ENCODE peak calls at places on chromosomes 6 and 20, in seven cellular contexts. W, T, E, S, O, X and P are unnamed samples.

GRCh38 chr6:37741757-37742400 is 44.2 kb upstream of the MDGA1 start:
- DNase-seq in W (peak), T (no peak), E (no peak), S (peak), O (no peak), X (peak), P (peak)

GRCh38 chr6:66328181-66328580 is 621.2 kb upstream of the EYS start:
- DNase-seq in W (no peak), T (no peak), E (no peak), S (no peak), O (no peak), X (no peak), P (no peak)

GRCh38 chr6:9957330-9957729 is 457.5 kb downstream of the TFAP2A start:
- DNase-seq in W (no peak), T (no peak), E (no peak), S (no peak), O (no peak), X (no peak), P (no peak)

GRCh38 chr6:135314543-135314942 is 133.4 kb downstream of the MYB start:
- DNase-seq in W (no peak), T (no peak), E (no peak), S (no peak), O (no peak), X (peak), P (no peak)

GRCh38 chr20:6269163-6269873 is 146.5 kb upstream of the FERMT1 start:
- DNase-seq in W (no peak), T (no peak), E (no peak), S (no peak), O (no peak), X (no peak), P (no peak)

GRCh38 chr20:62830251-62830650 is 13.4 kb downstream of the COL9A3 start:
- DNase-seq in W (no peak), T (no peak), E (no peak), S (peak), O (no peak), X (no peak), P (no peak)

GRCh38 chr6:119966484-119966883 is 616.9 kb upstream of the MAN1A1 start:
- DNase-seq in W (no peak), T (no peak), E (no peak), S (no peak), O (no peak), X (peak), P (no peak)

GRCh38 chr6:70129341-70129740 is 173.5 kb downstream of the COL9A1 start:
- DNase-seq in W (no peak), T (no peak), E (no peak), S (no peak), O (no peak), X (no peak), P (no peak)

GRCh38 chr6:111588366-111588765 is 17.3 kb downstream of the TRAF3IP2 start:
- DNase-seq in W (no peak), T (no peak), E (no peak), S (no peak), O (no peak), X (no peak), P (no peak)

GRCh38 chr6:150841697-150842096 is 23.8 kb upstream of the MTHFD1L start:
- DNase-seq in W (no peak), T (no peak), E (no peak), S (no peak), O (no peak), X (no peak), P (no peak)

GRCh38 chr6:43817192-43817591 is 47.2 kb downstream of the VEGFA start:
- DNase-seq in W (peak), T (no peak), E (no peak), S (no peak), O (no peak), X (peak), P (peak)

GRCh38 chr6:126335210-126335609 is 4.7 kb upstream of the CENPW start:
- DNase-seq in W (no peak), T (no peak), E (no peak), S (no peak), O (no peak), X (no peak), P (no peak)

GRCh38 chr6:33329058-33329457 is 11.5 kb upstream of the ZBTB22 start:
- DNase-seq in W (no peak), T (no peak), E (no peak), S (no peak), O (no peak), X (no peak), P (no peak)

GRCh38 chr20:33791959-33792597 is 19.1 kb upstream of the CHMP4B start:
- DNase-seq in W (peak), T (peak), E (no peak), S (peak), O (no peak), X (peak), P (peak)

GRCh38 chr6:98945311-98946005 is 2.3 kb downstream of the FBXL4 start:
- DNase-seq in W (no peak), T (no peak), E (no peak), S (no peak), O (no peak), X (no peak), P (no peak)

GRCh38 chr6:98946266-98946817 is 1.4 kb downstream of the FBXL4 start:
- DNase-seq in W (no peak), T (no peak), E (no peak), S (no peak), O (no peak), X (no peak), P (no peak)

GRCh38 chr6:98946877-98947410 is 802 bp downstream of the FBXL4 start:
- DNase-seq in W (no peak), T (peak), E (peak), S (peak), O (no peak), X (no peak), P (peak)

GRCh38 chr6:98947411-98948292 is at the start of gene FBXL4:
- DNase-seq in W (peak), T (peak), E (peak), S (peak), O (peak), X (peak), P (peak)

DNA sequence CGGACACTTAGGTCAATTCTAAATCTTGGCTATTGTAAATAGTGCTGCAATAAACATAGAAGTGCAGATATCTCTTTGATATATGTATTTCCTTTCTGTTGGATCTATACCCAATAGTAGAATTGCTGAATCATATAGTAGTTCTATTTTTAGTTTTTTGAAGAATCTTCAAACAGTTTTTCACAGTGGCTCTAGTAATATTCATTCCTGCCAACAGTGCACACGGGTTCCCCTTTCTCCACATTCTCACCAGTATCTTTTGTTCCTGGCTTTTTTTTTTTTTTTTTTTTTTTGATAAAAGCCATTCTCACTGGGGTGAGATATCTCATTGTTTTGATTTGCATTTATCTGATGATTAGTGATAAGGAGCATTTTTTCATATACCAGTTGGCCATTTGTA is 1.8 kb upstream of the FBXL4 start:
- DNase-seq in W (no peak), T (no peak), E (no peak), S (no peak), O (no peak), X (no peak), P (no peak)
- TF ChIP-seq EP300 in W (no peak), T (no peak), E (no peak), S (no peak), O (no peak), X (no peak), P (no peak)

DNA sequence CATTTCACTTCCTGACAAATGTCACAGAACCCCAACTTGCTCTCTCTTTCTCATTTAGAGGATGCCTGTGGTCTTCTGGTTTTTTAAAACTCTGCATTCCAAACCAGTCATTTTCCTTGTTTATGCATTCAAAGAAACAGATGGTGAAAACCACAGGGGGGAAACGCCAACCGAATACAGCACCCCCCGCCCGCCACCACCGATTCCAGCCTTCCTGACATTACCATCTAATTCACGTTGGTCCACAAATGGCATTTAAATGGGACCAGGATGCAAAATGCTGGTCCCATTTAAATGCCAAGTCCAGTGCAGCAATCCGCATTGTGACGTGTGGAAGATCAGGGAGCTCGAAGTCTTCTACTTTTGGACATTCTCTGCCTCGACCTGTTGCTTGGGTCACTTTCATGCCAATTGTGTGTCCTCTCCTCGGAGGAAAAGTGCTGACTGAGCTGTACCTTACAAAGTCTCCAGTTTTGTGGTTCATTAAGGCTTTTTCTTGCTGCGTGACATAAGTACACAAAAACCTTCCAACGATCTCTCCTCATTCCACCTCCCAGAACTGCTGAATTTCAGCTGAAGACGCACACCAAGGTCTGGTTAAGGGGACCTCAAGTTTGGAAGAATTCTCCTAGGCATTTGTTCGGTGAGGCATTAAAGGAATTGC is 35.8 kb downstream of the NEDD9 start:
- DNase-seq in W (no peak), T (no peak), E (no peak), S (no peak), O (no peak), X (no peak), P (no peak)
- H3K27ac ChIP-seq in W (peak), T (no peak), E (no peak), S (peak), O (no peak), X (no peak), P (peak)

GRCh38 chr6:131510094-131510493 is 62.9 kb upstream of the ARG1 start:
- DNase-seq in W (no peak), T (no peak), E (no peak), S (no peak), O (no peak), X (no peak), P (no peak)
- TF ChIP-seq EP300 in W (no peak), T (no peak), E (no peak), S (no peak), O (no peak), X (no peak), P (no peak)

DNA sequence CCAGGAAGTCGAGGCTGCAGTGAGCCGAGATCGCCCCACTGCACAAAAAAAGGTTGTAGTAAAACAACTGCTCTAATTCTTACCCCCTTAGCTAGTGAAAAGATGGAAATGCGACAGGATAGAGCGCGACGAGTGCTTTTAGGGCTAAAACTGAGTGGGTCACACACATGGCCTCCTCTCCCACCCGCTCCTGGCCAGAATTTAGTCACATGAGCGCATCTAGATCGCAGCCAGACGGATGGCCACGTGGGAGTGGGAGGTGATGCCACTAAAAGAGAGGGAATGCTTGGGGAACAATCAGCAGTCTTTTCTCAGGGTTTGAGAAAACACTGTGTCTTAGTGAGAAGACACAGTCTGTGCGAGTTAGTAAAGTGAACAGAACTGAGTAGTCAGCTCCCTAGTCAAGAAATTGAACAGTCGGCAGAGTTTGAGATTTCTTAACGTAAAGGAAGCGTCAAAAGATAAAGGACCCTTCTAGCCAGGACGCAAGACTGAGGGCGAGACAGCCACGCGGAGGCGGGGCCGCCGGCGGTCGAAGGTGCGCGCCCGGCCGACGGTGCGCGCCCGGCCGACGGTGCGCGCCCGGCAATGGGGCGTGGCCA is 664 bp upstream of the ACTR5 start:
- DNase-seq in W (no peak), T (no peak), E (peak), S (peak), O (no peak), X (no peak), P (no peak)
- H3K27ac ChIP-seq in W (peak), T (peak), E (no peak), S (peak), O (peak), X (no peak), P (peak)

DNA sequence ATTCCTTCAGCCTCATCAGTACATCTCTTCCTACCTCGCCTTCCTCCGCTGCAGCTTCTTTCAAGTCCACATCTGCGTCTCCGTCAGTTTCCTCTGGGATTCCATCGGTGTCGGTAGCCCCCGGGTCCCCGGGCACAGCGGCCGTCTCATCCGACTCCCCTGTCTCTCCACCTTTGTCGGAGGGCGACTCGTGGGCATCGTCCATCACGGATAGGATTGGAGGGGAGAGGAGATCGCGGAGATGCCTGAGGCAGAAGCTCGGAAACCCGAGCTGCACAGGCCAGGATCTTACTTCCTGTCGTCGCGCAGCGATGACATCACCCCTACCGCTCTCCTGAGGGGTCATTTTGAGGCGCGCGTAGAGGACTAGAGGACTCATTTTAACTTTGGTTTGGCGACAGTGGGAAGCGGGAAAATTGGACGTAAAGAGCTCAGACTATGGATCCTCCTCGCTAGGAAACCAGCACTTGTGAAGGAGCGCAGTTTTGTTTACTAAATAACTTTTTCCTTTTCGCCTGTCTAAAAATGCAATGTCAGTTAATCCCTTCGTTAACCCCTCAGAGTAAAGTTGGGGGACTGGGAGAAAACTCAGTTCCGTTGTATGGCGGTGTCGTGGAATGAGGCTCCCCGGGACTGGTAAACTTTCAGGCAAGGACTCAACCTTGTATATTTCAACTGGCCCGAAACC is at the start of gene TAF11:
- DNase-seq in W (peak), T (peak), E (peak), S (peak), O (peak), X (peak), P (peak)
- TF ChIP-seq EP300 in W (no peak), T (no peak), E (no peak), S (peak), O (peak), X (peak), P (no peak)

DNA sequence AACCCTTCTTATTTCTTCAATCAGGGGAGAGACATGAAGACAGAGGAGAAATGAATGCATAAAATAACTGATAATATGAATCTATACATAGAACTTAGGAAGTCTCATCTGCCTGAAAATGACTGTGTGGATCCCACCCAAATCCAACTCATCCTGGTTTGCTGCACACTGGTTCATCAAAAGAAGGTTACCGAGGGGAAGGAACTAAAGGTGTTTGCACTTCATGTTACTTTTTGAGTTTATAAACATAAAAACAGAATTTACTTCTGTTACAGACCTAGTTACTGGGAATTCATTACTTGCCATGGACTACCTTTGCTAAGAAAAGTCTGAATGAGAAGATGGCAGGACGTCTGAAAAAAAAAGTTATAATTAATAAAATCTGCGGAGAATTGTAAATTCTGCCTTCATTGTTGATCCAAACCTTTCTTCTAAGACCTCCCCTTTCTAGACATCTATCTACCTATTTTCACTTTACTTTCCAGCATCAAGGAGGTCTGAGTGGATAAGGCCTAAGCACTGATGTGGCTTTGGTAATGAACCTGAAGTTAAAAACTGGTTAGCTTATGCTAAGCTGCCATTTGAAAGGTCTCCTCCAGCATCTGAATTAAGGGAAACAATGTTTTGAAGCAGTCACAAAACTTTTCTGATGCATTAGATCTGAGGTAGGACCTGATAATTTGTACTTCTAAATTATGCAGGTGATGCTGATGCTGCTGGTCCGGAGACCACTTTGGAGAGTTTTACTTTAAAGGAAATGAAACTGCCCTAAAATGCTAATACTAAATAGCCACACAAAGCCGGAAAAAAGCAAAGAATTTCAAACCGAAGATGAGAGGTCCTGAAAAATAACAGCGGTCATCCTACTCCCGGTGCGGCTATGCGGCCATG is 84.0 kb downstream of the HFE start:
- DNase-seq in W (no peak), T (no peak), E (no peak), S (no peak), O (no peak), X (no peak), P (no peak)
- H3K27ac ChIP-seq in W (peak), T (peak), E (peak), S (peak), O (peak), X (peak), P (peak)

GRCh38 chr20:49669601-49670189 is 44.0 kb downstream of the B4GALT5 start:
- DNase-seq in W (no peak), T (no peak), E (no peak), S (no peak), O (no peak), X (no peak), P (no peak)
- TF ChIP-seq EP300 in W (no peak), T (no peak), E (no peak), S (no peak), O (no peak), X (no peak), P (no peak)